ENCODE peak calls at places on chromosomes 5 and 9, in seven cellular contexts. I, J, N, B, V, F and T are unnamed samples.

GRCh38 chr9:129908846-129909245 is 73.6 kb downstream of the USP20 start:
- DNase-seq in I (no peak), F (no peak), J (no peak), B (no peak), N (no peak), V (no peak), T (no peak)

GRCh38 chr5:132839426-132840301 is 9.2 kb upstream of the SHROOM1 start:
- DNase-seq in F (peak; percentile 87), B (peak; percentile 25), J (no peak), I (no peak), V (no peak), N (peak; percentile 84), T (no peak)

GRCh38 chr9:131745611-131746010 is 5.7 kb upstream of the RAPGEF1 start:
- DNase-seq in N (no peak), F (no peak), B (no peak), V (no peak), J (no peak), I (no peak), T (peak; percentile 97)

GRCh38 chr5:137383909-137384308 is 115.2 kb downstream of the SPOCK1 start:
- DNase-seq in N (no peak), V (no peak), I (no peak), B (no peak), J (no peak), F (no peak), T (no peak)

GRCh38 chr9:107484117-107484723 is 5.3 kb downstream of the KLF4 start:
- DNase-seq in I (no peak), N (peak; percentile 90), B (peak; percentile 79), F (peak; percentile 81), J (no peak), V (peak; percentile 41), T (peak; percentile 85)

GRCh38 chr5:122392844-122393243 is 80.8 kb downstream of the SNCAIP start:
- DNase-seq in F (peak; percentile 75), N (peak; percentile 75), V (no peak), I (no peak), J (no peak), B (no peak), T (peak; percentile 3)

GRCh38 chr5:33240552-33240951 is 200.2 kb upstream of the TARS1 start:
- DNase-seq in J (no peak), B (no peak), F (no peak), V (no peak), I (no peak), N (no peak), T (no peak)

GRCh38 chr9:84669293-84670105 is at the start of gene NTRK2:
- DNase-seq in F (peak; percentile 2), V (peak; percentile 45), N (peak; percentile 33), J (peak; percentile 58), B (peak; percentile 60), I (peak; percentile 72), T (peak; percentile 13)

GRCh38 chr9:127163409-127163808 is 41.0 kb upstream of the ANGPTL2 start:
- DNase-seq in F (peak; percentile 82), V (no peak), B (no peak), I (no peak), N (peak; percentile 80), J (peak; percentile 19), T (no peak)

GRCh38 chr5:147055304-147055826 is 176.8 kb upstream of the PPP2R2B start:
- DNase-seq in F (no peak), J (no peak), B (no peak), N (no peak), V (no peak), I (no peak), T (no peak)

GRCh38 chr5:56328753-56329560 is 95.8 kb upstream of the ANKRD55 start:
- DNase-seq in N (peak; percentile 68), J (no peak), F (peak; percentile 76), B (peak; percentile 88), I (no peak), V (no peak), T (no peak)

GRCh38 chr9:101247297-101247696 is 137.5 kb downstream of the BAAT start:
- DNase-seq in V (no peak), B (no peak), F (no peak), N (no peak), I (no peak), J (no peak), T (no peak)

GRCh38 chr9:108053555-108054061 is 564.0 kb upstream of the KLF4 start:
- DNase-seq in J (no peak), B (peak; percentile 45), I (no peak), V (no peak), F (peak; percentile 80), N (peak; percentile 43), T (no peak)

GRCh38 chr5:36236801-36237200 is 4.9 kb downstream of the NADK2 start:
- DNase-seq in N (no peak), V (no peak), I (no peak), B (no peak), J (no peak), F (no peak), T (no peak)

GRCh38 chr5:56534102-56534501 is 281.2 kb upstream of the MAP3K1 start:
- DNase-seq in B (peak; percentile 34), V (no peak), N (no peak), F (no peak), I (no peak), J (no peak), T (peak; percentile 33)

GRCh38 chr5:36090033-36090432 is 23.4 kb upstream of the UGT3A2 start:
- DNase-seq in V (no peak), B (peak; percentile 95), J (peak; percentile 86), N (peak; percentile 48), F (peak; percentile 17), I (peak; percentile 60), T (peak; percentile 73)

GRCh38 chr9:93984860-93985259 is 29.7 kb upstream of the BARX1 start:
- DNase-seq in J (peak; percentile 42), V (no peak), F (no peak), B (no peak), N (no peak), I (no peak), T (no peak)

GRCh38 chr5:178309271-178310008 is 76.8 kb upstream of the PHYKPL start:
- DNase-seq in V (no peak), B (no peak), F (no peak), N (no peak), J (no peak), I (no peak), T (no peak)

GRCh38 chr5:35415305-35415704 is 185.0 kb upstream of the PRLR start:
- DNase-seq in F (no peak), I (no peak), V (no peak), N (no peak), J (no peak), B (no peak), T (no peak)

GRCh38 chr5:139394123-139394653 is 716 bp downstream of the PROB1 start:
- DNase-seq in V (no peak), F (no peak), B (peak; percentile 74), N (peak; percentile 64), J (peak; percentile 61), I (peak; percentile 85), T (peak; percentile 25)

GRCh38 chr5:107832746-107833145 is 162.0 kb upstream of the EFNA5 start:
- DNase-seq in V (no peak), I (no peak), J (no peak), N (peak; percentile 19), F (peak; percentile 28), B (no peak), T (no peak)

GRCh38 chr5:68419637-68420452 is 204.3 kb downstream of the PIK3R1 start:
- DNase-seq in F (no peak), B (no peak), N (peak; percentile 75), J (no peak), V (no peak), I (no peak), T (no peak)

GRCh38 chr9:134066546-134066922 is 1.3 kb downstream of the BRD3 start:
- DNase-seq in J (no peak), F (peak; percentile 29), B (peak; percentile 56), V (no peak), I (no peak), N (peak; percentile 47), T (peak; percentile 4)

GRCh38 chr9:134559013-134559412 is 82.6 kb upstream of the COL5A1 start:
- DNase-seq in V (no peak), N (no peak), I (no peak), J (peak; percentile 14), F (no peak), B (no peak), T (no peak)

GRCh38 chr9:121267689-121268597 is at the start of gene GSN:
- DNase-seq in F (peak; percentile 50), V (no peak), N (peak; percentile 80), J (peak; percentile 85), I (peak; percentile 86), B (peak; percentile 89), T (peak; percentile 56)

DNA sequence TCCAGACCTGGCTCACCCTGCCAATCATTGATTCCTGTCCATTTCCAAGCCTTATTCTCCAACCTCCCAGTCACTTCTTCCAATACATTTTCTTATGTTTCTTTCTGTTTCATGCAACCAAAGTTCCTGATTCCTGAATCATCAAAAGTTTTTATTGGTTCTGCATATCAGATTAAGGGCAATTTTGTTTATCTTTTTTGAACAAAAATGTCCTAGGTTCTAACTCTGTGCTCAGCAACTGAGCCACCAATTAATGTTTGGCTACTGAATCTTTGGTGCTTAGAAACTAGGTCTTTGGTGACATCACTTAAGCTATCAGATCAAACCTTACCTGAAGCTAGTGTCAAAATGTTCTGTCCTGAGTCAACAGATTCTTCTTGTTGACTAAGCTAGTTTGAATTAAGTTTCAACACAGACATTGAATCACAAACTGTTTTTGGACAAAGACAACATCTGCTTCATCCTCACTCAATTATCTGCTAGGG is 56.1 kb downstream of the FGF18 start:
- DNase-seq in N (no peak), J (no peak), V (no peak), F (no peak), I (no peak), B (no peak), T (peak; percentile 92)
- H4K8ac ChIP-seq in N (no peak overlapping the region), J (no peak overlapping the region), V (no peak overlapping the region), F (no peak overlapping the region), I (no peak overlapping the region), B (no peak overlapping the region), T (no peak overlapping the region)

DNA sequence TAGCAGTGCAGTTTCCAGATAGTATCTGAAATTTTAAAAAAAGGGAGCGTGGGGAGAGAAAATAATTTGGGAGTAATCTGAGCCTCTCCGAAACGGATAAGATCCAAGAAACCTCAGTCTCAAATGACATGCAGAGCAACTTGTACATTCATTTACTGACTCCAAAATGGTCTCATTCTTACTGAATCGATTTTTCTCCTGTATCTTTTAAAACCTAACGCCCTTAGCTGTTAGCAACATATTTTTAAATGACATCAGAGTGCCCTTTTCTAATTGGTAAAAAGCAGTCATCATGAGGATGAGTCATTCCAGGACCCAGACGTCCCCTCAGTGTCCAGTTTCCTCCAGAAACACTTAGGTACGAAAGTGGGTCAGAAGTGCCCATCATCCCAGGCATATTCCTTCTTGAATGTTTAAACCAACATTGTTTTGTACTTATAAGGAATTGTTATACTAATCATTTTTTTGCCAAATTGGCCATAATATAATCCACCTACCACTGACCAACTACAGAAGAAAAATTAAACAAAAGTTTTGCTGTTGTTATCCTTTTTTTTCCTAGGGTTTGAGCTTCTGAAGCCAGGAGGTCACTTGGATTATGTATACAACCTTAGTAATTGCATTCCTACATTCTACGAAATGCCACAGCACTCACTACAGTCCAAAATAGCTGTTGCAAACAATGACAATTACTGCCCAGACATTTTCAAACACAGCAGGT is 354.4 kb downstream of the ADAMTS6 start:
- DNase-seq in J (no peak), V (no peak), F (peak; percentile 93), N (peak; percentile 82), I (peak; percentile 11), B (peak; percentile 33), T (no peak)
- H3K9ac ChIP-seq in J (no peak overlapping the region), V (no peak overlapping the region), F (peak overlapping the region; percentile 88), N (peak overlapping the region; percentile 35), I (no peak overlapping the region), B (no peak overlapping the region), T (no peak overlapping the region)

GRCh38 chr9:136703231-136703870 is 9.0 kb upstream of the DIPK1B start:
- DNase-seq in F (no peak), J (no peak), B (no peak), I (no peak), V (no peak), N (no peak), T (no peak)
- H3K23ac ChIP-seq in F (no peak overlapping the region), J (no peak overlapping the region), B (no peak overlapping the region), I (no peak overlapping the region), V (no peak overlapping the region), N (no peak overlapping the region), T (no peak overlapping the region)

GRCh38 chr9:136151214-136151804 is 32.6 kb upstream of the TMEM250 start:
- DNase-seq in N (no peak), F (no peak), I (peak; percentile 64), V (no peak), B (peak; percentile 53), J (peak; percentile 62), T (no peak)
- H4K8ac ChIP-seq in N (no peak overlapping the region), F (no peak overlapping the region), I (no peak overlapping the region), V (no peak overlapping the region), B (no peak overlapping the region), J (no peak overlapping the region), T (no peak overlapping the region)